ENCODE peak calls at places on chromosomes 4 and X, in five cellular contexts. D is CD8-positive, alpha-beta memory T cell; J is Karpas-422; E is right lobe of liver; M is AG04450. K is an unnamed sample.

GRCh38 chr4:29224911-29225310 is 1495.3 kb upstream of the PCDH7 start:
- DNase-seq in J (no peak), D (no peak), M (no peak), E (no peak), K (no peak)

GRCh38 chr4:24382381-24382780 is 202.0 kb downstream of the DHX15 start:
- DNase-seq in M (peak), J (no peak), D (no peak), E (no peak), K (no peak)

GRCh38 chrX:136046295-136046894 is 61.2 kb downstream of the SLC9A6 start:
- DNase-seq in M (no peak), J (peak), E (no peak), D (no peak), K (no peak)

GRCh38 chrX:70007946-70008345 is 41.8 kb downstream of the AWAT2 start:
- DNase-seq in D (no peak), J (no peak), M (no peak), E (no peak), K (no peak)

GRCh38 chr4:74098628-74098995 is 383 bp downstream of the CXCL2 start:
- DNase-seq in D (no peak), J (no peak), E (peak), M (no peak), K (no peak)

GRCh38 chrX:150478496-150479492 is 89.6 kb upstream of the MTM1 start:
- DNase-seq in J (peak), D (no peak), E (no peak), M (no peak), K (no peak)

GRCh38 chr4:156512622-156513021 is 459.0 kb downstream of the PDGFC start:
- DNase-seq in D (no peak), M (no peak), J (no peak), E (no peak), K (no peak)

GRCh38 chrX:124504106-124504983 is 158.0 kb downstream of the SH2D1A start:
- DNase-seq in M (no peak), E (no peak), J (no peak), D (no peak), K (peak)

GRCh38 chr4:1241466-1241935 is 7.4 kb downstream of the CTBP1 start:
- DNase-seq in E (no peak), J (no peak), M (no peak), D (peak), K (no peak)

GRCh38 chrX:153927936-153928760 is 2.1 kb upstream of the ARHGAP4 start:
- DNase-seq in J (peak), D (peak), E (peak), M (peak), K (peak)

GRCh38 chr4:17468638-17469221 is 43.2 kb downstream of the QDPR start:
- DNase-seq in M (no peak), D (no peak), E (no peak), J (no peak), K (no peak)

GRCh38 chr4:13580018-13580417 is 35.7 kb upstream of the NKX3-2 start:
- DNase-seq in M (no peak), J (no peak), E (no peak), D (no peak), K (no peak)

GRCh38 chr4:7978489-7978888 is 38.8 kb upstream of the AFAP1 start:
- DNase-seq in J (no peak), E (no peak), M (no peak), D (no peak), K (no peak)

GRCh38 chrX:129961180-129962083 is 21.0 kb upstream of the BCORL1 start:
- DNase-seq in D (peak), J (peak), E (peak), M (no peak), K (peak)

GRCh38 chr4:184775854-184776555 is 42.1 kb upstream of the CENPU start:
- DNase-seq in M (no peak), E (peak), D (no peak), J (no peak), K (no peak)

GRCh38 chr4:99722006-99722405 is 64.4 kb upstream of the C4orf54 start:
- DNase-seq in E (no peak), J (no peak), M (no peak), D (no peak), K (no peak)

GRCh38 chr4:24770111-24770584 is 25.2 kb upstream of the SOD3 start:
- DNase-seq in E (no peak), M (peak), J (no peak), D (no peak), K (peak)

GRCh38 chrX:46758956-46759644 is at the start of gene SLC9A7:
- DNase-seq in M (no peak), J (peak), D (peak), E (peak), K (no peak)

GRCh38 chr4:37434469-37434868 is 189.9 kb downstream of the NWD2 start:
- DNase-seq in J (no peak), D (no peak), E (no peak), M (no peak), K (no peak)

GRCh38 chr4:150987204-150987603 is 27.9 kb downstream of the LRBA start:
- DNase-seq in J (no peak), M (no peak), E (no peak), D (no peak), K (no peak)

GRCh38 chr4:177047851-177048174 is 255.1 kb upstream of the VEGFC start:
- DNase-seq in J (no peak), E (no peak), M (no peak), D (no peak), K (no peak)

GRCh38 chr4:14308229-14308651 is 680.7 kb upstream of the BOD1L1 start:
- DNase-seq in J (no peak), E (no peak), M (no peak), D (no peak), K (no peak)

GRCh38 chr4:110533940-110534339 is 58.0 kb downstream of the ENPEP start:
- DNase-seq in D (no peak), J (peak), M (peak), E (no peak), K (no peak)

GRCh38 chr4:78684196-78685079 is 91.7 kb upstream of the BMP2K start:
- DNase-seq in E (no peak), J (no peak), D (no peak), M (no peak), K (no peak)

GRCh38 chr4:149973181-149973580 is 105.1 kb upstream of the DCLK2 start:
- DNase-seq in D (no peak), J (no peak), E (no peak), M (no peak), K (no peak)

GRCh38 chr4:61350932-61351331 is 150.8 kb downstream of the ADGRL3 start:
- DNase-seq in E (no peak), D (no peak), M (no peak), J (no peak), K (no peak)

GRCh38 chr4:77538574-77539157 is 67.0 kb upstream of the CXCL13 start:
- DNase-seq in D (no peak), J (no peak), E (peak), M (no peak), K (no peak)

GRCh38 chrX:16828126-16828908 is 41.8 kb downstream of the RBBP7 start:
- DNase-seq in J (no peak), D (no peak), M (peak), E (no peak), K (no peak)

GRCh38 chrX:64894454-64895038 is 81.7 kb downstream of the ZC4H2 start:
- DNase-seq in E (peak), J (peak), M (no peak), D (peak), K (peak)

GRCh38 chrX:120377179-120377578 is 15.3 kb downstream of the ATP1B4 start:
- DNase-seq in J (peak), M (no peak), D (no peak), E (no peak), K (no peak)

DNA sequence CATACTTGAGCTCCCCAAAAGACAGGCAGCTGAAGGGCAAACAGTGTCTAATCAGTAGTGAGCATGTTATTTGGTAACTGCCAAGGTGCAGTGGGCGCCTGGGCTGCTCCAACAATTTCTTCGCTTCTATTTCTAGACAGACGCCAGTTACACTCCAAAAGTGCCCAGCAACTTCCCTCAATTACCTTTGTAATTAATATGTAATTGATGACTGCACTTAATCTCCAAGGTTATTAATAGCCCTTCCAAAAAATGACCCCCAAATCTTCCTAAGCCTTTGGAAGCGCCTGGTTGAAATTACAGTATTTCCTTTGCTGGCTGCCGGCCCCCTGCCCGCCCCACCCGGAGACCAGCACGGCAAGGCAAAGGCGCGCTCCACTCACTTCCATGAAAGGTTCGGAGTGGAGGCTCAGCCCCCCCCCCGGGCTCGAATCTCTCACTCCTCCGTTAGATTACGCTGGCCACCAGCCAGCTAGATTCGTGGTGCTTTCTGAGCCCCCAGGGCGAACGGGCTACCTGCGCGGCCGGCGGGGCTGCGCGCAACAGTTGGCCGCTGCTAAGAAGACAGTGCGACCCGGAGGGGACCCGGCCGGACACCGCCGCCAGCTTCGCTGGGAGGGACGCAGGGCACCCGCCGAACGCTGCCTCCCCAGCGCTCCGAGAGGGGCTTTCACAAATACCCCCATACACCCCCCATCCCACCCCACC is 1.9 kb downstream of the GPC4 start:
- DNase-seq in E (no peak), D (no peak), J (no peak), M (no peak), K (no peak)
- H3K4me3 ChIP-seq in E (no peak), D (no peak), J (no peak), M (no peak), K (no peak)

GRCh38 chrX:24055043-24055356 is 244 bp downstream of the EIF2S3 start:
- DNase-seq in D (no peak), M (no peak), J (no peak), E (no peak), K (no peak)
- H3K4me3 ChIP-seq in D (peak), M (no peak), J (no peak), E (peak), K (no peak)

DNA sequence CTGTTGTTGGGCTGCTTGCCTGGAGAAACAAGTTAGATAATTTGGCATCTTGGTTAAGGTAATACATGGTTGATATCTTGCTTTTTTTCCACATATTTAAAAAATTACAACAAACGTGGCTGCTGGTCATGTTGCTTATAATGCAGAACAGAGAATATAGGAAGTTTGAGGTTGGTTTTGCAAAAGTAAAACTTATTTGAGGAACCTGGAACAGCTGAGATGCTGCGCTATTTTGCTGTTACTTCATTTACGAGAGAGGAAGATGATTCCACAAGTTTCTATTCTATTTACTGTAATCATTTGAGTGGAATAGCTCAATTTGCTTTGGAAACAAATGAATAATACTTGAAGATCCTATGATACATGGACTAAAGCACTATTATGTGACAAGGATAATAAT is 118.9 kb downstream of the TMA16 start:
- DNase-seq in M (no peak), E (no peak), J (peak), D (no peak), K (no peak)
- H3K4me3 ChIP-seq in M (no peak), E (peak), J (peak), D (no peak), K (no peak)

DNA sequence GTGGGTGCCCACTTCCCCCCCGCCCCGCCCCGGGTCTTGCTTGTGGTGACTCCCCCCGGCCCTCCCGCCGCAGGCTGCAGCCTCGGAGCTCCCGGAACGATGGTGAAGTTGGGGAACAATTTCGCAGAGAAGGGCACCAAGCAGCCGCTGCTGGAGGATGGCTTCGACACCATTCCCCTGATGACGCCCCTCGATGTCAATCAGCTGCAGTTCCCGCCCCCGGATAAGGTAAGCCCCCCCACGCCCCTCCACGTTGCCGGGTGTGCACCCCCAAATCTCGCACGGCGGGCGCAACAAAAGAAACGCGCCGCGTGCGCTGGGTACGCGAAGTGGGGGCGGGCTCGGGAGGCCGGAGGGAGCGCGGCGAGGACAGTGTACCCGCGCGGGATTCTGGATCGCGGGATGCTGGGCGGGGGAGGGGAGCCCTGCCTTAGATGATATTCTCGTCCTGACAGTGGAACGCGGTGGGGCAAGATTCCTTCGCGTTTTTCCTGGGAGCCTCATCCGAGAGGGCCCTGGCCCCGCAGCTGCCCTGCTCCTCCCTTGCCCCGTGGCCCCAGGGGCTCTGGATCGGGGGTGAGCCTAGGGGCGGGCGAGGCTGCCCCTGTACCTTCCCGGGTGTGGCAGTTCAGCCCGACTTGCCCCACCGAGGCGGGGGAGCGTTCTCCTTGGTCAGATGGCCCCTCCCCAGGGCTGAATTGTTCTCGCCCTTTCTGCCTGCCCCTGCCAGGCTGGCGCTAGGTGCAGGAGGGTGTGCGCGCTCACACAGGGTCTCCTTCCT is 819 bp downstream of the NSG1 start:
- DNase-seq in D (peak), J (no peak), E (no peak), M (no peak), K (no peak)
- H3K4me3 ChIP-seq in D (no peak), J (no peak), E (no peak), M (peak), K (peak)

DNA sequence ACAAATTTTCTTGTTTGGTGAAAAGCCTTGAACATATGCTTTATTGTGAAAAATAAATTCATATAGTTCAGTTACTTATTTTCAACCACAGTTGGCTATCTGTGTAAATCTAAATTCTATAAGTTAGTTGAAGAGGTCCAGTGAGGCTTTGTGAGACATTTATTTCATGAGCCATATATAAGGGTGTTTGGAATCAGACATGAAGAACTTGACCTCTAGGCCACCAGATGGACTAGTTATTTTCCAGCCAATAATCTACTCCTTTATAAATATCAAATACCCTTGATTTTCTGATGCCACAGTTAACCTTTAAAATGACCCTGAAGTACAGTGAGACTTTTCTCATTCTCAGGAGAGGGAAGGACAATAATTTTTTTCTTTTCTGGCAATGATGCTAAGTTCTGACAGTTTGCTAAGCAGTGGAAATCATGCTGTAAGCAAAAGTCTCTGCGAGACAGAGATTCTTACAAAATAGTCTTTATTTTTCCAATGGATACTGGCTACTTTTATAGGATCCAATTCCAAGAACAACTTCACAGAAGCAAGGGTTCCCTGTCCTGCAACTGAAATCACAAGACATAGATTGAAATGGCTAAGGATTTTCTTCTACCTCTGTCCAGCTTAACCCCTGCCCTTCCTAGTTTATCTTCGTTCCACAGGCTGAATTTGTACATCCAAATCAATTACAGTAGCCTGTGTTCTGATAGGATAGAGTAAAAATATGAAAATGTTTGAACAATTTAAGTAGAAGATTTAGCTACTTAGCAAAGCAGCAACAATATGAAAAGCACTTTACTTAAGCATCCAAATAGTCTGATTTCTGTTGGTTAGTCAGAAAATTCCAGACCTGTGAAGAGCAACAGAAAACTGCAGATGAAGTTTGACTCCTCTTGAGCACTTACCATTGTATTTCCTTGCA is 2.3 kb downstream of the ARSJ start:
- DNase-seq in D (no peak), M (no peak), J (no peak), E (no peak), K (no peak)
- H3K4me3 ChIP-seq in D (no peak), M (peak), J (no peak), E (peak), K (no peak)

GRCh38 chr4:118270492-118270891 is 82.3 kb downstream of the PRSS12 start:
- DNase-seq in E (no peak), M (no peak), D (no peak), J (peak), K (no peak)

GRCh38 chr4:118276551-118276950 is 76.3 kb downstream of the PRSS12 start:
- DNase-seq in M (no peak), J (no peak), D (no peak), E (no peak), K (no peak)

GRCh38 chr4:118273642-118274041 is 79.2 kb downstream of the PRSS12 start:
- DNase-seq in J (no peak), M (no peak), E (no peak), D (no peak), K (no peak)

GRCh38 chr4:118268780-118269179 is 84.0 kb downstream of the PRSS12 start:
- DNase-seq in E (no peak), D (no peak), M (no peak), J (no peak), K (no peak)

GRCh38 chr4:118271788-118272187 is 81.0 kb downstream of the PRSS12 start:
- DNase-seq in J (no peak), M (no peak), E (no peak), D (no peak), K (no peak)
- H3K4me3 ChIP-seq in J (no peak), M (no peak), E (no peak), D (no peak), K (no peak)

GRCh38 chr4:3387943-3388348 is 53.8 kb upstream of the HGFAC start:
- DNase-seq in D (no peak), J (no peak), M (no peak), E (peak), K (no peak)
- H3K4me3 ChIP-seq in D (no peak), J (peak), M (peak), E (no peak), K (peak)

GRCh38 chr4:42655248-42655647 is 1.7 kb downstream of the ATP8A1 start:
- DNase-seq in M (no peak), D (no peak), J (no peak), E (no peak), K (no peak)

GRCh38 chr4:42654606-42655005 is 2.3 kb downstream of the ATP8A1 start:
- DNase-seq in E (no peak), D (no peak), M (peak), J (no peak), K (no peak)

GRCh38 chr4:42655921-42656735 is 777 bp downstream of the ATP8A1 start:
- DNase-seq in E (peak), D (peak), J (peak), M (no peak), K (no peak)

GRCh38 chr4:42656736-42656985 is 244 bp downstream of the ATP8A1 start:
- DNase-seq in E (no peak), D (no peak), M (no peak), J (no peak), K (no peak)

DNA sequence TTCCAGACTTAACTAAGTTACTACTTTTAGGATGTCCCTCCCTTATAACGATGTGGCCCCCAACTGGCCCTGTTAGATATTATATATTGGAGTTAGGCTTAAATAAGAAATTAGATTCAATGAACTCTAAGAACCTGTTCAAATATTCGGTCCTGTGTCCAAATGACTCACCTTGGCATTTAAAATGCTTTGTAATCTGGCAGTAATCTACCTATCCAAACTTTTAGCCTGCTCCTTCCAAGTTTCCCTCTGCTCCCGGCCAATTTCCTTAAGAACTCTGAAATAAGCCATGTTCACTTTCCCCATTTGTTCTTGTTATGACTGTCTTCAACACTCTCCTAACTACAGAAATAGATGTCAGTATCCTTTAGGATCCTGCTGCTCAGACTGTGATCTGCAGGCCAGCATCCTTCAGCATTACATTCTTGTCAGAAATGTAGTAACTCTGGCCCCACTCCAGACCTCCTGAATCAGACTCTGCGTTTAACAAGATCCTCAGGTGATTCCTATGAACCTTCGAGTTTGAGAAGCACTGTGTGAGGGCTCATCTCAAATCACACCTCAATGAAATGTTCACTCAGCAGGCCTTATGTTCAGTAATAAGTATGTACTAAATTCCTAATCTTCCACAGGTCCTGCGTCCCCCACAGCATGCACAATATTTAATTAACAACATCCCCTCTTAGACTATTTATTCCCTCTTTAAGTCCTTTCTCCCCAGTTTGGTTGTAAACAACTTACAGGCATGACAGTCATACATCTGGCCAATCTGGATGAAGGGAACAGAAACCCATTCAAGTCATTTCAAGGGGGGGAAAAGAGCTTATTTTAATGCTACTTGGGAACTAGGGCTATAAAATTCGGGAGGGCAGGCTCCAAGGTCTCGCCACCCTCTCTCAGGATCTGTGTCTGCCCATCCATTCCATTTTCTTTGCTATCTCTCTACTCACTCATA is 3.0 kb downstream of the ATP8A1 start:
- DNase-seq in E (no peak), D (no peak), J (peak), M (no peak), K (no peak)
- H3K4me3 ChIP-seq in E (no peak), D (no peak), J (peak), M (no peak), K (peak)